ENCODE peak calls at places on chromosomes 5 and 9, in five cellular contexts. C, Q, K, S and G are unnamed samples.

GRCh38 chr5:160850439-160850838 is 1.6 kb downstream of the ATP10B start:
- DNase-seq in Q (no peak), K (no peak), S (no peak), C (no peak), G (no peak)

GRCh38 chr9:127977877-127978647 is 2.7 kb downstream of the EEIG1 start:
- DNase-seq in Q (no peak), S (no peak), K (no peak), C (no peak), G (no peak)

GRCh38 chr5:38616061-38616460 is 59.6 kb upstream of the LIFR start:
- DNase-seq in C (no peak), K (no peak), S (no peak), Q (no peak), G (no peak)

GRCh38 chr9:78235296-78235770 is 542 bp upstream of the CEP78 start:
- DNase-seq in K (no peak), Q (no peak), C (no peak), S (no peak), G (peak; percentile 17)

GRCh38 chr9:93116049-93116961 is 17.7 kb downstream of the NINJ1 start:
- DNase-seq in Q (no peak), C (no peak), S (no peak), K (no peak), G (no peak)

GRCh38 chr9:21995652-21996275 is 1.2 kb downstream of the CDKN2B-AS1 start:
- DNase-seq in Q (no peak), K (no peak), C (no peak), S (peak; percentile 80), G (peak; percentile 68)

GRCh38 chr9:94987731-94988130 is 261.2 kb downstream of the AOPEP start:
- DNase-seq in S (no peak), Q (no peak), C (no peak), K (no peak), G (no peak)

GRCh38 chr9:98306384-98307145 is 51.1 kb upstream of the TBC1D2 start:
- DNase-seq in Q (no peak), K (no peak), S (no peak), C (no peak), G (peak; percentile 51)

GRCh38 chr9:121178676-121179372 is 22.8 kb downstream of the RAB14 start:
- DNase-seq in K (no peak), S (no peak), Q (no peak), C (no peak), G (no peak)

GRCh38 chr5:83917261-83917908 is 196.7 kb upstream of the HAPLN1 start:
- DNase-seq in S (no peak), Q (no peak), K (no peak), C (no peak), G (peak; percentile 11)

GRCh38 chr9:137619240-137620090 is 660 bp downstream of the EHMT1 start:
- DNase-seq in K (no peak), C (no peak), Q (no peak), S (no peak), G (no peak)

GRCh38 chr5:146399446-146399845 is 47.7 kb upstream of the TCERG1 start:
- DNase-seq in Q (no peak), K (no peak), C (no peak), S (no peak), G (no peak)

GRCh38 chr9:27367922-27368316 is 71.0 kb upstream of the EQTN start:
- DNase-seq in S (no peak), Q (no peak), C (no peak), K (no peak), G (no peak)

GRCh38 chr9:108022246-108022935 is 532.8 kb upstream of the KLF4 start:
- DNase-seq in C (no peak), S (no peak), Q (no peak), K (no peak), G (no peak)

GRCh38 chr5:130496215-130496614 is 592.0 kb downstream of the CHSY3 start:
- DNase-seq in Q (no peak), C (no peak), K (no peak), S (no peak), G (no peak)

GRCh38 chr5:157511656-157512644 is 51.9 kb downstream of the NIPAL4 start:
- DNase-seq in C (peak; percentile 66), K (no peak), S (no peak), Q (no peak), G (no peak)

GRCh38 chr5:125034331-125034730 is 287.9 kb upstream of the ZNF608 start:
- DNase-seq in K (no peak), Q (no peak), S (no peak), C (no peak), G (no peak)

GRCh38 chr5:39850291-39850690 is 425.5 kb upstream of the DAB2 start:
- DNase-seq in C (no peak), Q (no peak), S (no peak), K (no peak), G (no peak)

GRCh38 chr5:63822633-63823032 is 139.6 kb downstream of the HTR1A start:
- DNase-seq in S (no peak), C (no peak), K (no peak), Q (no peak), G (no peak)

GRCh38 chr5:3197699-3198098 is 397.9 kb upstream of the IRX1 start:
- DNase-seq in Q (no peak), C (no peak), S (peak; percentile 68), K (no peak), G (no peak)

GRCh38 chr5:133565993-133566392 is 46.3 kb downstream of the FSTL4 start:
- DNase-seq in Q (no peak), S (no peak), K (peak; percentile 45), C (no peak), G (no peak)

GRCh38 chr5:150302301-150303069 is at the start of gene ARSI:
- DNase-seq in S (peak; percentile 86), C (no peak), K (no peak), Q (no peak), G (no peak)

GRCh38 chr5:147509710-147510651 is at the start of gene DPYSL3:
- DNase-seq in Q (no peak), S (peak; percentile 84), K (peak; percentile 35), C (peak; percentile 15), G (peak; percentile 84)

GRCh38 chr9:3936520-3937235 is 363.2 kb downstream of the GLIS3 start:
- DNase-seq in Q (no peak), K (no peak), S (no peak), C (no peak), G (peak; percentile 33)

GRCh38 chr9:121440265-121440664 is 59.4 kb downstream of the GGTA1 start:
- DNase-seq in S (no peak), K (no peak), C (peak; percentile 7), Q (no peak), G (peak; percentile 33)

GRCh38 chr9:77827104-77827784 is 179.1 kb upstream of the GNA14 start:
- DNase-seq in K (no peak), Q (peak; percentile 21), S (no peak), C (no peak), G (no peak)

GRCh38 chr9:129637673-129638439 is 4.1 kb downstream of the ASB6 start:
- DNase-seq in C (no peak), Q (no peak), S (no peak), K (no peak), G (no peak)

GRCh38 chr5:18792145-18792544 is 1157.9 kb downstream of the TAF11L14 start:
- DNase-seq in S (no peak), K (no peak), Q (no peak), C (no peak), G (no peak)

GRCh38 chr9:4375424-4376195 is 75.7 kb upstream of the GLIS3 start:
- DNase-seq in C (peak; percentile 26), Q (no peak), K (no peak), S (no peak), G (peak; percentile 27)

GRCh38 chr9:8611153-8611552 is 811.6 kb upstream of the DMAC1 start:
- DNase-seq in K (no peak), C (no peak), S (no peak), Q (no peak), G (no peak)

DNA sequence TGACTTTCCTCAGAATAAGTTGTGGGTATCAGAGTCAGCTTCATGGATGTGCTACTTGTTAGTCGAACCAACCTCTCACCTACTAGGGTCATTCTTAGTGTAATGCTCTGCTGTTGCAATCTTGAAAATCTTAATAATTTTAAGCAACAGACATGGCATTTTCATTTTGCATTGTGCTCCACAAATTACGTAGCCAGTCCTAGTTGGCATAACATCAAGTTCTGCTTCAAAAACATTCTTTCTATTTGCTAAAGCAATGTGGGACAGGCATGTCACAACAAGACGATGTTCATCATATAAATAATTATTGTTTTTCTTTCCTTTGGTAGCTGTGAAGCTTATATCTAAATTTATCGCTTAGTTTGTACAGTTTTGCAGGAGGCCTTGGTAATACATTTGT is 39.3 kb upstream of the CDH12 start:
- DNase-seq in Q (no peak), C (no peak), K (no peak), S (no peak), G (no peak)
- TF ChIP-seq JUND in Q (no peak), C (no peak), K (no peak), S (no peak), G (no peak)

DNA sequence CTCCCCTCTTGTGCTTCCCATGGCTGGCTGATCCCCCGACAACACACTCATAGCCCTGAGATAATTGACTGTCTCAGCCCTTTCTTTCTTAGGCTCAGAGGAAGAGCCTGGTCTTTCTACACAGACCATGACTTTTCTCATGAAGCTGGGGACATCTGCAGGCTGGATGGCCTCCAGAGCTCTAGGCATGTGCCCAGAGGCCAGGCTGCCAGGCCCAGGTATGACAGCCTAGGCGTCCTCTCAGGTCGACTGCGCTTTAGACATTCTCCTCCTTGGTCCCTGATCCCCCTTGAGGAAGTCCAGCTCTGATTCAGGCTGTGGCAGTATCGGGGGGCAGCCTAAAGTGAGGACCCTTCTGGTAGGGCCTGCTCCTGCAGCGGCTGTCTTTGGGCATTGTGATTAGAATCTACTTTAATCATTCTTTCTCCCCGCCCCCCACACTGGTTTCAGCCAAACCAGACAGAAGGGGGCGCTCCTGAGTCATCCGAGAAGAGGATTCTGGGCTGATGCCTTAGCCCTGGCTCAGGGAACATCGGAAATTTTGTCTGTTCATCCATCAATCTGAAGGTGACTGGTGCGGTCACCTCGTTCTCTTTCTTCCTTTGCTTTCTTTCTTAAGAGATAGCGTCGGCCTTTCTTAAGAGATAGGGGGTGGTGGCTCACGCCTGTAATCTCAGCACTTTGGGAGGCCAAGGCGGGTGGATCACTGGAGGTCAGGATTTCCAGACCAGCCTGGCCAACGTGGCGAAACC is 66.5 kb upstream of the HSPA9 start:
- DNase-seq in Q (no peak), K (no peak), C (peak; percentile 48), S (peak; percentile 98), G (peak; percentile 74)
- TF ChIP-seq JUND in Q (no peak), K (no peak), C (no peak), S (peak; percentile 50), G (no peak)

DNA sequence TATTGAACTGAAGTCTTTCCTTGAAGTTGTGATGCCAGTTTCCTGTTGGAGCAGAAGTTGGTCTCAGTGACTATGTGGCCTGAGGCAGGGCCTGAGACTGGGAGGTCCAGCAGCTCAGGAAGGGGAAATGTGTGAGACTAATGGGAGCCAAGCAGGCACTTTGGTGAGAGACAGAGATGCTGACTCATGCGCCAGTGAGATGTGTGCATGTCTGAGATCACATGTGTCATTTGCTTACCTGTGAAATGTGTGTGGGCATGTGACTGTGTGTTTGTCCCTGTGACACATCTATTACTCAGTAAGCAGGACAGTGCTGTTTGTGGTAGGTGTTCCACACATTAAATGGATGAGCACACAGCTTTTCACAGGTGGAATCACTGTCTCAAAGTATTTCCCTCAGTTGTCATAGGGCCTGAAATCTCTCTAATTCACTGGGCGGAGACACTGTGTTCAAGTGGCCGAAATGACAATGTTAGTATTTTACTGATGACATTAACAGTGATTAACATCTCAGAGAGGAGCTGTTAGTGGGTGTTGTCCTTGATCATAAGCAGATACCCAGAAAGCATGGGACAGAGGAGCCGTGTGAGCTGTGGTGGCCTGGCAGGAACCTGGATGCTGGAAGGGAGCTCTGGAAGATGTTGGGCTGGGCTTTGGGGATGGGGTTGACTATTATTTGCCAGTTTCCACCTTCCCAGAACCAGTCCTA is 7.4 kb downstream of the NPR2 start:
- DNase-seq in S (no peak), C (no peak), K (no peak), Q (no peak), G (peak; percentile 40)
- TF ChIP-seq JUND in S (no peak), C (no peak), K (no peak), Q (no peak), G (no peak)

GRCh38 chr5:37198842-37199241 is 50.3 kb downstream of the CPLANE1 start:
- DNase-seq in K (no peak), C (no peak), Q (no peak), S (no peak), G (no peak)
- TF ChIP-seq JUND in K (no peak), C (no peak), Q (no peak), S (no peak), G (no peak)